ENCODE peak calls at places on chromosomes 13 and 19, in five cellular contexts. Y, R, O, A and V are unnamed samples.

GRCh38 chr13:111548805-111549204 is 228.4 kb downstream of the TEX29 start:
- DNase-seq in R (no peak), A (no peak), O (no peak), Y (no peak), V (no peak)

GRCh38 chr19:11205939-11206570 is 8.7 kb upstream of the KANK2 start:
- DNase-seq in O (no peak), Y (no peak), R (no peak), A (no peak), V (no peak)

GRCh38 chr13:113656831-113657671 is 947 bp downstream of the ATP4B start:
- DNase-seq in Y (no peak), A (peak; percentile 8), O (no peak), R (peak; percentile 4), V (no peak)

GRCh38 chr19:29526730-29527499 is 1.1 kb downstream of the VSTM2B start:
- DNase-seq in Y (no peak), R (no peak), A (no peak), O (peak; percentile 36), V (no peak)

GRCh38 chr19:2627855-2628254 is 74.6 kb downstream of the GNG7 start:
- DNase-seq in A (no peak), R (no peak), Y (no peak), O (no peak), V (no peak)

GRCh38 chr13:109547942-109548860 is 238.2 kb downstream of the IRS2 start:
- DNase-seq in Y (no peak), O (no peak), R (no peak), A (no peak), V (no peak)

GRCh38 chr13:50594276-50594970 is 249.1 kb downstream of the DLEU7 start:
- DNase-seq in Y (no peak), A (no peak), O (no peak), R (no peak), V (no peak)

GRCh38 chr13:103312467-103312866 is 246.2 kb upstream of the SLC10A2 start:
- DNase-seq in O (no peak), Y (no peak), A (no peak), R (no peak), V (no peak)

GRCh38 chr19:11151181-11151580 is 4.4 kb downstream of the SPC24 start:
- DNase-seq in R (no peak), A (no peak), Y (no peak), O (no peak), V (no peak)

GRCh38 chr13:29503041-29503837 is 92.2 kb downstream of the SLC7A1 start:
- DNase-seq in O (no peak), Y (no peak), R (no peak), A (no peak), V (no peak)

GRCh38 chr19:33550741-33551140 is 29.1 kb upstream of the PEPD start:
- DNase-seq in A (no peak), R (no peak), O (no peak), Y (no peak), V (no peak)

GRCh38 chr13:26053418-26053980 is 1.7 kb upstream of the SHISA2 start:
- DNase-seq in A (no peak), O (no peak), R (no peak), Y (no peak), V (no peak)

DNA sequence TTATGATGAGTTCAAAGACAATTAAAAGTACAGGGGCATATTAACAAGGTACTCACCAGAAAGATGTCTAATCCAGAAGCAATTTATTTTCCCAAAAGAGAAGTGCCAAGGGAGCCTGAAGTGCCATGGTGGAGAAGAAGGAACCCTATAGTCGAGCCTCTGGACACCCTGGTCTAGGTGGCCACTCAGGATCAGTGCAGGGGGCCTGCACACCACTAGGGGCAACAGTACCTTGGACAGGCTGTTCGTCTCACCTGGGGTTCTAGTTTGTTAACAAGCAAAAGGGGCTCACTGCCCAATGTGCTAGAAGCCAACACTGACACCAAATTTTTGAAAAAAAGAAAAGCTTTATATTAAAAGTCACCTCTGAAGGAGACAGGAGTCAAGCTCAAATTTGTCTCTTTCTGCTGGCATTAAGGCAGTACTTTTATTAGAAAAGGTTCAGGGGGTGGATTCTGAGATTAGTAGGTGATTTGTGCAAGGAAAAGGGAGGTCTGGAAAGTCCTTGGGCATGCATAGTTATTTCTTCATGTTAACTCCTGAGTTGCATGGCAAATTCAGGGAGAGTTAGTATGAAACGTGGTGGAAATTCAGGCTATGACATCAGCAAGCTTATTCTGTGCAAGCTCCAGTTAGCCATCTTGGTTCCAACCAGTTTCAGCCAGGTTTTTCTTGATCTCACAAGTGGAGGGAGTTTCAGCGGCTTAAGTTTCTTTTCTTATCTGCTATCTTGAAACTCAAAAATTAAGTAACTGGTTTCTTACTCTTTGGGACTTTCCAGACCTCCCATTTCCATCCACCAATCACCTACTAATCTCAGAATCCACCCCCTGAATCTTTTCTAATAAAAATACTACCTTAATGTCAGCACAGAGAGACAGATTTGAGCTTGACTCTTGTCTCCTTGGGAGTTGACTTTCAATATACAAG is 884 bp upstream of the CBY2 start:
- DNase-seq in R (no peak), Y (no peak), O (no peak), A (no peak), V (no peak)
- TF ChIP-seq CTCF in R (no peak), Y (no peak), O (no peak), A (no peak), V (no peak)

DNA sequence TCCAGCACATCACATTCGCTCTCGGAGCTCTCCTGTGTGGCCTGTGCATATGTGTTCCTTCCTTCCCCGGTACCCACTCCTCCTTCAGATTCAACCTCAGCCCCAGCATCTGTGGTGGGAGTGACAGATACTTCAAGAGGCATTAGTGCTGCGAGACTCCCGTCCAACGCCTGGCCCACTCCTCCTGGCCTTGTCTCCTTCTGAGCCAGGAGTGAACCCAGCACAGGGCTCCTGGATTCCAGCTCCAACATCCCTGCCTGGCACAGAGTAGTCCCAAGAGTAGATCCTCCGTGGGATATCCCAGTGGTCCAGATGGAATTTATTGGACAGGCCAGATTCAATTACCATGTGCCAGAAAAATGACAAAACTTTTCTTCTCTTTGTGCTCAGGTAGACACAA is 55.9 kb downstream of the SACS start:
- DNase-seq in Y (no peak), A (peak; percentile 21), O (no peak), R (no peak), V (no peak)
- H3K27ac ChIP-seq in Y (peak overlapping the region; percentile 67), A (peak overlapping the region; percentile 87), O (peak overlapping the region; percentile 50), R (no peak overlapping the region), V (peak overlapping the region; percentile 20)

GRCh38 chr13:40613192-40613818 is 53.1 kb downstream of the FOXO1 start:
- DNase-seq in Y (no peak), A (peak; percentile 41), O (no peak), R (peak; percentile 62), V (peak; percentile 30)
- TF ChIP-seq POLR2A in Y (no peak), A (no peak), O (no peak), R (no peak), V (no peak)

DNA sequence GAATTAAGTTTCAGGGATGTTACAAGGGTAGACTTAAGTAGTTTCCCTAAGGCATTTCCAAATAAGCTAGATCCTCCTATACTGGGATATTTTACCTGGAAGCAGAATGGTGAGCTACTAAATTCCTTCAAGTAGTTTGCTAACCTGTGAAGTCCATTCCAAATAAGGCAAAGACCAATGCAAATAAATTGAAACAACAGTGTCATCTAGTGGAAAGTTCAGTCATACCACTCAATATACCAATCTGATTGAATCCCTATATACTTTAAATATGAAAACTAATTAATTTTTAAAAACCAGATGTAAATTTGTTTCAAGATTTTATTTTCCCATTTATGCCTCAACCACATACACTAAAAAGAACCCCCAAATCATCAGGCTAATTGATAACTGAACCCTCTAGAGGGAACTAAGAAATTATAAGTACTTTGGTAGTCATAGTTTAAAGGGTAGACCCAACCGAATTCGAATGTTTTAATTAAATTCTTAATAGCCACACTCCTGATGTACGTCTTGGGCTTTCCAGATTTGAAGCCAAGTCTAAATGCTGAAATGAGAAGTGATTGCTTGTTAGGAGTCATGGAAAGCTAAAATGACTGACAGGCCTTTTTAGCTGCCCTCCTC is 223.7 kb downstream of the TBC1D4 start:
- DNase-seq in A (no peak), Y (no peak), R (no peak), O (peak; percentile 33), V (no peak)
- TF ChIP-seq CTCF in A (peak; percentile 40), Y (peak; percentile 62), R (peak; percentile 41), O (peak; percentile 74), V (no peak)

GRCh38 chr13:33322474-33322827 is 36.9 kb upstream of the STARD13 start:
- DNase-seq in Y (no peak), R (peak; percentile 17), A (peak; percentile 72), O (no peak), V (no peak)

GRCh38 chr13:33321686-33322473 is 36.3 kb upstream of the STARD13 start:
- DNase-seq in A (no peak), Y (no peak), R (no peak), O (no peak), V (no peak)

GRCh38 chr13:33326246-33326645 is 40.7 kb upstream of the STARD13 start:
- DNase-seq in Y (no peak), A (no peak), R (no peak), O (no peak), V (no peak)

GRCh38 chr13:33323766-33324525 is 38.4 kb upstream of the STARD13 start:
- DNase-seq in R (no peak), Y (no peak), O (no peak), A (no peak), V (no peak)

DNA sequence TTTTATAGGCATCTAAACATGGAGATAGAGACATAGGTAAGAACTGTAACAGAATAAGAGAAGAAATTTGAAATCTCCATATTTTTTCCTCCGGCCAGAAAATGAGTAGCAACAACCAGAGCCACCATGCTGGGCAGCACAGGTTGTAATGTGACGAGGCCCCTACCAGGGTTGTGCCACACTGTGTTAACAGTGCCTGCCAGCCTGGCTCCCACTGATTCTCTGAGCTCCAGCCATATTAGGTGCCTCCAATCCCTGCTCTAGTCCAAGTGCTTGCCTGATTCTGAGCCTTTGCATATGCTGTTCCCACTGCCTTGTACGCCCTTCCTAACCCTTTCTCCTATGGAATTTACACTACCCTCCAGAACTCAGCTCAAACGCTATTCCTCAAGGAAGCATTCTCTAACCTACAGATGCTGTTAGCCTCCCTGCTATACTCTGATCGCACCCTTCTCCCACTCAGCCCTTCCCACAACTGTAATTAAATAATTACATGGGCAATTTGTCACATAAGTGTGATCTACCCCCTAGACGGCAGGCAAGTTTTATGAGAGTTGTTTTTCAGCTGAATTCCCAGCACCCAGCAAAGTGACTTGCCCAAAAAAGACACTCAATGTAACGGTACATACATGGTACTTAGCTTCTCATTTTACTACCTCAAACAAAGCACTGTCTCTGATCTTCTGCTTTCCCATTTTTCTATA is 37.6 kb upstream of the STARD13 start:
- DNase-seq in R (no peak), O (no peak), A (no peak), Y (no peak), V (no peak)
- H3K27ac ChIP-seq in R (no peak overlapping the region), O (no peak overlapping the region), A (peak overlapping the region; percentile 78), Y (peak overlapping the region; percentile 37), V (no peak overlapping the region)

GRCh38 chr19:14519245-14519859 is 1.2 kb upstream of the DNAJB1 start:
- DNase-seq in Y (no peak), R (no peak), A (no peak), O (no peak), V (no peak)

GRCh38 chr19:14517840-14518505 is at the start of gene DNAJB1:
- DNase-seq in O (peak; percentile 64), R (peak; percentile 83), Y (peak; percentile 76), A (peak; percentile 87), V (peak; percentile 83)

GRCh38 chr19:14517446-14517839 is 754 bp downstream of the DNAJB1 start:
- DNase-seq in O (no peak), A (no peak), R (no peak), Y (no peak), V (no peak)

GRCh38 chr19:14520543-14520942 is 2.3 kb upstream of the DNAJB1 start:
- DNase-seq in A (no peak), R (no peak), O (no peak), Y (no peak), V (no peak)

GRCh38 chr19:14519860-14520407 is 1.7 kb upstream of the DNAJB1 start:
- DNase-seq in R (peak; percentile 40), O (peak; percentile 89), A (no peak), Y (no peak), V (no peak)
- TF ChIP-seq POLR2A in R (no peak), O (no peak), A (no peak), Y (no peak), V (no peak)